ENCODE peak calls at places on chromosomes 1 and 21, in four cellular contexts. P, C, B and G are unnamed samples.

GRCh38 chr1:206606867-206607266 is 5.4 kb downstream of the EIF2D start:
- DNase-seq in P (peak), C (no peak), B (no peak), G (peak)

GRCh38 chr1:2523891-2524609 is 2.3 kb downstream of the PANK4 start:
- DNase-seq in P (no peak), C (peak), B (no peak), G (no peak)

GRCh38 chr1:64033667-64034215 is 169.7 kb upstream of the UBE2U start:
- DNase-seq in P (no peak), C (no peak), B (no peak), G (no peak)

GRCh38 chr1:55382699-55383377 is 167.7 kb upstream of the USP24 start:
- DNase-seq in P (no peak), C (no peak), B (no peak), G (no peak)

GRCh38 chr21:41451753-41452676 is 26.0 kb downstream of the MX1 start:
- DNase-seq in P (no peak), C (no peak), B (no peak), G (peak)

GRCh38 chr1:156129687-156130577 is 15.4 kb downstream of the LMNA start:
- DNase-seq in P (peak), C (peak), B (peak), G (peak)

GRCh38 chr1:238647877-238648276 is 738.5 kb upstream of the CHRM3 start:
- DNase-seq in P (peak), C (no peak), B (no peak), G (peak)

GRCh38 chr21:29377266-29377665 is 78.5 kb downstream of the BACH1 start:
- DNase-seq in P (no peak), C (no peak), B (no peak), G (no peak)

GRCh38 chr21:35674895-35675470 is 385.3 kb downstream of the SETD4 start:
- DNase-seq in P (no peak), C (no peak), B (no peak), G (no peak)

GRCh38 chr1:36573445-36573844 is 90.7 kb upstream of the CSF3R start:
- DNase-seq in P (no peak), C (no peak), B (no peak), G (no peak)

GRCh38 chr1:10074059-10074854 is 41.5 kb downstream of the UBE4B start:
- DNase-seq in P (no peak), C (peak), B (no peak), G (peak)

GRCh38 chr1:44632511-44633072 is 41.7 kb downstream of the TMEM53 start:
- DNase-seq in P (no peak), C (no peak), B (no peak), G (no peak)

GRCh38 chr1:240935921-240936320 is 324.0 kb upstream of the GREM2 start:
- DNase-seq in P (no peak), C (no peak), B (no peak), G (no peak)

GRCh38 chr1:226838456-226838855 is 32.0 kb upstream of the PSEN2 start:
- DNase-seq in P (no peak), C (no peak), B (no peak), G (no peak)

GRCh38 chr1:1628656-1629429 is 3.1 kb upstream of the MMP23B start:
- DNase-seq in P (no peak), C (peak), B (peak), G (no peak)

GRCh38 chr1:95381980-95382379 is 148.0 kb downstream of the RWDD3 start:
- DNase-seq in P (no peak), C (no peak), B (peak), G (no peak)

GRCh38 chr1:218317061-218317460 is 28.1 kb upstream of the TGFB2 start:
- DNase-seq in P (no peak), C (no peak), B (no peak), G (no peak)

GRCh38 chr1:36783475-36783874 is 250.8 kb downstream of the GRIK3 start:
- DNase-seq in P (no peak), C (no peak), B (no peak), G (no peak)

GRCh38 chr1:1068374-1069060 is 5.6 kb downstream of the RNF223 start:
- DNase-seq in P (no peak), C (peak), B (peak), G (no peak)